ENCODE peak calls at places on chromosomes 16 and 17, in four cellular contexts. V is K562, A is HepG2, D is GM12878. R is an unnamed sample.

GRCh38 chr17:49501496-49501895 is 6.4 kb downstream of the NGFR start:
- DNase-seq in V (no peak), A (peak), D (no peak), R (no peak)

GRCh38 chr17:13981881-13982280 is 87.4 kb upstream of the COX10 start:
- DNase-seq in V (no peak), A (no peak), D (no peak), R (no peak)

GRCh38 chr16:3004781-3005284 is 7.9 kb upstream of the CLDN9 start:
- DNase-seq in V (peak), A (peak), D (no peak), R (no peak)

GRCh38 chr16:29900102-29900887 is at the start of gene ASPHD1:
- DNase-seq in V (peak), A (peak), D (no peak), R (peak)

GRCh38 chr17:71392715-71393567 is 727.9 kb upstream of the SOX9 start:
- DNase-seq in V (no peak), A (no peak), D (no peak), R (no peak)

GRCh38 chr17:43040655-43041054 is 15.6 kb downstream of the RND2 start:
- DNase-seq in V (no peak), A (peak), D (no peak), R (no peak)

GRCh38 chr16:89862732-89863131 is 10.7 kb upstream of the TCF25 start:
- DNase-seq in V (no peak), A (no peak), D (no peak), R (no peak)

GRCh38 chr17:40460585-40460975 is 17.3 kb downstream of the IGFBP4 start:
- DNase-seq in V (no peak), A (no peak), D (no peak), R (no peak)

GRCh38 chr16:68698091-68698490 is 39.0 kb upstream of the CDH1 start:
- DNase-seq in V (no peak), A (no peak), D (no peak), R (no peak)

GRCh38 chr16:14056970-14057369 is 14.1 kb upstream of the MRTFB start:
- DNase-seq in V (no peak), A (no peak), D (no peak), R (no peak)

GRCh38 chr16:14358697-14359305 is 271.3 kb downstream of the PARN start:
- DNase-seq in V (no peak), A (no peak), D (no peak), R (no peak)

GRCh38 chr17:77182773-77183172 is 42.0 kb downstream of the SEC14L1 start:
- DNase-seq in V (no peak), A (no peak), D (no peak), R (no peak)

GRCh38 chr17:63645775-63646491 is 23.7 kb downstream of the MAP3K3 start:
- DNase-seq in V (no peak), A (no peak), D (no peak), R (no peak)

GRCh38 chr17:18967806-18968744 is 16.1 kb downstream of the SLC5A10 start:
- DNase-seq in V (peak), A (no peak), D (no peak), R (no peak)

GRCh38 chr17:3983945-3984484 is 19.8 kb upstream of the ATP2A3 start:
- DNase-seq in V (no peak), A (no peak), D (no peak), R (no peak)

GRCh38 chr17:18157354-18157985 is 26.2 kb upstream of the ALKBH5 start:
- DNase-seq in V (no peak), A (no peak), D (no peak), R (no peak)

GRCh38 chr16:35664091-35664693 is 2204.8 kb downstream of the TP53TG3F start:
- DNase-seq in V (no peak), A (no peak), D (no peak), R (no peak)

GRCh38 chr16:46924402-46924801 is 40.2 kb downstream of the GPT2 start:
- DNase-seq in V (no peak), A (no peak), D (no peak), R (no peak)

GRCh38 chr16:46427340-46428107 is 193.7 kb downstream of the SHCBP1 start:
- DNase-seq in V (no peak), A (no peak), D (no peak), R (no peak)

GRCh38 chr17:44070455-44071197 is at the start of gene G6PC3:
- DNase-seq in V (peak), A (peak), D (peak), R (peak)

GRCh38 chr17:77488531-77489238 is 347.9 kb downstream of the SEC14L1 start:
- DNase-seq in V (no peak), A (no peak), D (no peak), R (no peak)

GRCh38 chr16:130533-131173 is 7.8 kb downstream of the NPRL3 start:
- DNase-seq in V (no peak), A (no peak), D (no peak), R (no peak)
- TF ChIP-seq BHLHE40 in V (no peak), A (no peak), D (no peak), R (no peak)

DNA sequence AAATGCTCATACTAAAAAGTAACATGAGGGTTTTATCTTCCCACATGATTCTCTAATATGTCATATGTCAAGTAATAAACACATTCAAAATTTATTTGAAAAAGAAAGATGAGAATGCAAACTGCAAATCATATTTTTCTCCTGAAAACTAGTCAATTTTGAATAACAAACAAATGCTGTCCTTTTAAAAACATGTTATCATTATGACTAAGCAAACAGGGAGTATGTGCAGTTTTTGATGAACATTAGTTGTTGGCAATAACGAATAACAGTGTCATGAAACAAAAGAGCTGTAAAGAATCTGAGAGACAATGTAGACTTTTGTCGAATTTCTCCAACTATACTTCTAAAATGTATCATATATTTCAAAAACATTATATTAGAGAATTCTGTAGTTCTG is 34.8 kb downstream of the RPGRIP1L start:
- DNase-seq in V (no peak), A (no peak), D (no peak), R (no peak)
- TF ChIP-seq TARDBP in V (no peak), A (no peak), D (no peak), R (no peak)

GRCh38 chr17:16354585-16354984 is 1.3 kb upstream of the CENPV start:
- DNase-seq in V (no peak), A (no peak), D (no peak), R (no peak)

GRCh38 chr17:16353702-16354174 is 469 bp upstream of the CENPV start:
- DNase-seq in V (no peak), A (no peak), D (no peak), R (no peak)

GRCh38 chr17:16352303-16352837 is 899 bp downstream of the CENPV start:
- DNase-seq in V (peak), A (peak), D (no peak), R (peak)

GRCh38 chr17:16351831-16352230 is 1.4 kb downstream of the CENPV start:
- DNase-seq in V (no peak), A (no peak), D (no peak), R (no peak)

DNA sequence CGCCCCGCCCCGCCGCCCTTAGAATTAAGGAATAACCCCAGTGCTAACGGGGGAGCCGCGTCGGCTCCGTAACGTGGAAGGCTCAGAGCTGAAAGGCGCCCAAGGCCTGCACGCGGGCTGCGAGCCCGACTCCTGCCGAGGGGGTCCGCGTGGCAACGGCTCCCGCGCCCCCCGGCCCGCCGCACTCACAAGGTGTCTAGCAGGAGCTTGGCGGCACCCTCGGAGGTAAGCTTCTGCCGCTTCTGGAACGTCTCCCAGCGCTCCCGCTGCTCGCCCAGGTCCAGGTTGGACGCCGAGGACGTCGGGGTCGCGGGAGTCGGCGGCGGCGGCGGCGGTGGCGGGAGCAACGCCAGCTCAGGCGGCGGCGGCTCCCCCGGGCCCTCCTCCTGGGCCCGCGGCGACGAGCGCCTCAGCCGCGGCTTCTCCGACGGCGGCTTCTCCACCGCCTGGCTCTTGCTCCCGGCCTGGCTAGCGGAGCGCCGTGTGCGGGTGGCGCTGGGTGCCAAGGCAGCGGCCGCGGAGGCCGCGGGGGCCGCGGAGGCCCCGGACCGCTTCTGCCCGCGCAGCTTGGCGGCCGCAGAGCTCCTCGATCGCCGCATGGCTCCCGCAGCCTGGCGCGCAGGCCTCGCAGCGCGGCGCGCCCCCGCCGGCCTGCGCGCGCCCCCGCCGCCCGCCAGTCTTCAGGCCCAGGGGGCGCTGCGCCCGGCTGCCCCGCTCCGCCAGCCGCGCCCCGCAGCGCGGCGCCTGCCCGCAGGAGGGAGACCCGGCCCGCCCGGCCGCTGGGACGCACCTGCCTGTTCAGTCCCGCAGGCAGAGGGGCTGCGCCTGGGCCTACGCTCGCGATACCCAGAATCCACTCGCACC is at the start of gene CENPV:
- DNase-seq in V (peak), A (peak), D (no peak), R (peak)
- TF ChIP-seq BHLHE40 in V (no peak), A (no peak), D (peak), R (no peak)

DNA sequence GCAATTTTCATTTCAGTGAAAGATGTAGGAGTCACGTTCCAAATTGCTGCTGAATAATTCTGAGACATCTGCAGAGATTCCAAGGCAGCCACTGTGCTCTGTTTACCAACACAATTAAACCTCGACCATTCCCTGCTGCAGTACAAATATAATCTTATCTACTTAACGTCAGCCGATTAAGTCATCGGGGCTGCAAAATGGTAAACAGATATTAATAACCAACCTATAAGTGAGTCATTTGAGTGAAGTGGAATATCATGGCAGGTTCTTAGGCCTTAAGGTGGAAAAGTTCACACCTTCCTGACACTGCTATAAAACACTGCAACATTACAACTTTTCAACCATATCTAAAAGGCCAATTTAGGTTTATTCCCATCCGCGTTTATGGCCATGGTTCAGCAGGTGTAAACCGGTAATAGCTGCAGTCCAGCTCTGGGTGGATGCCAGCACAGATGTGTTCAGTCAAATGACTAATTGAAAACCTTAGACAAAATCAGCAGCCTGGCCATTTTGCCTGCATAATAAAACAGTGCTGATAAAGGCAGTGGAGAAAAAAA is 202.7 kb upstream of the IRX3 start:
- DNase-seq in V (no peak), A (no peak), D (no peak), R (no peak)
- TF ChIP-seq TARDBP in V (no peak), A (no peak), D (no peak), R (no peak)

GRCh38 chr16:79762217-79762616 is 161.7 kb upstream of the MAF start:
- DNase-seq in V (no peak), A (no peak), D (no peak), R (no peak)

GRCh38 chr16:79756571-79756970 is 156.0 kb upstream of the MAF start:
- DNase-seq in V (no peak), A (no peak), D (no peak), R (no peak)

GRCh38 chr16:79757163-79757562 is 156.6 kb upstream of the MAF start:
- DNase-seq in V (no peak), A (no peak), D (no peak), R (no peak)

GRCh38 chr16:79757968-79758367 is 157.4 kb upstream of the MAF start:
- DNase-seq in V (no peak), A (no peak), D (no peak), R (no peak)

GRCh38 chr16:79758615-79759346 is 158.2 kb upstream of the MAF start:
- DNase-seq in V (no peak), A (peak), D (no peak), R (no peak)
- TF ChIP-seq BHLHE40 in V (no peak), A (no peak), D (no peak), R (no peak)

R was measured in HEK293T.